ENCODE peak calls at places on chromosomes 4 and X, in ten cellular contexts. M, C, D, S, K, X, H, B, N and T are unnamed samples.

GRCh38 chr4:88623097-88623496 is 30.8 kb downstream of the HERC3 start:
- DNase-seq in X (no peak), M (no peak), H (no peak), K (no peak), S (peak), B (no peak), N (no peak), D (no peak), C (peak), T (no peak)

GRCh38 chr4:2843909-2844584 is 403 bp downstream of the ADD1 start:
- DNase-seq in M (no peak), X (no peak), C (no peak), S (peak), K (peak), N (peak), B (peak), H (peak), D (no peak), T (peak)

GRCh38 chr4:158090323-158090722 is 82.5 kb downstream of the GASK1B start:
- DNase-seq in D (no peak), K (no peak), M (no peak), B (no peak), C (peak), S (no peak), H (no peak), X (no peak), N (no peak), T (peak)

GRCh38 chr4:76550966-76551780 is 116.1 kb downstream of the SHROOM3 start:
- DNase-seq in S (peak), K (no peak), H (no peak), M (no peak), B (no peak), N (peak), D (no peak), C (peak), X (no peak), T (no peak)

GRCh38 chr4:187604984-187605383 is 390.6 kb upstream of the ZFP42 start:
- DNase-seq in B (no peak), N (no peak), D (no peak), M (no peak), K (no peak), C (no peak), X (no peak), H (no peak), S (no peak), T (no peak)

GRCh38 chrX:108165349-108166111 is 74.0 kb downstream of the ATG4A start:
- DNase-seq in C (peak), H (no peak), N (peak), M (no peak), X (peak), B (no peak), D (no peak), K (no peak), S (peak), T (no peak)

GRCh38 chr4:98749206-98749605 is 90.8 kb upstream of the TSPAN5 start:
- DNase-seq in M (no peak), H (no peak), D (no peak), B (no peak), N (no peak), K (no peak), C (no peak), S (no peak), X (no peak), T (no peak)

GRCh38 chrX:132612990-132613564 is 124.2 kb upstream of the MBNL3 start:
- DNase-seq in N (peak), S (peak), B (peak), C (peak), D (no peak), K (peak), M (peak), H (no peak), X (peak), T (peak)

GRCh38 chrX:115561605-115562491 is 874 bp downstream of the PLS3 start:
- DNase-seq in D (no peak), M (no peak), S (peak), X (no peak), C (peak), H (peak), N (peak), B (peak), K (peak), T (peak)

GRCh38 chr4:2901186-2901585 is 57.5 kb downstream of the ADD1 start:
- DNase-seq in H (no peak), N (no peak), M (no peak), C (no peak), S (no peak), X (no peak), K (no peak), D (no peak), B (no peak), T (no peak)

GRCh38 chr4:6527259-6527658 is 47.7 kb upstream of the MAN2B2 start:
- DNase-seq in S (no peak), K (no peak), H (no peak), D (no peak), C (no peak), N (no peak), B (no peak), X (no peak), M (no peak), T (no peak)

GRCh38 chr4:76306882-76307669 is 543 bp downstream of the STBD1 start:
- DNase-seq in X (no peak), S (peak), K (peak), M (no peak), C (peak), N (no peak), H (peak), B (peak), D (no peak), T (peak)